ENCODE peak calls at places on chromosome 19, in five cellular contexts. Y, J, K, I and N are unnamed samples.

GRCh38 chr19:46697142-46697960 is 19.6 kb downstream of the PRKD2 start:
- DNase-seq in I (peak; percentile 94), J (peak; percentile 96), Y (peak; percentile 89), K (no peak), N (peak; percentile 95)

GRCh38 chr19:14944456-14944855 is 3.2 kb downstream of the OR7C2 start:
- DNase-seq in K (no peak), I (no peak), Y (no peak), J (no peak), N (no peak)

GRCh38 chr19:288911-289310 is 2.3 kb downstream of the PLPP2 start:
- DNase-seq in J (peak; percentile 31), Y (no peak), I (no peak), K (no peak), N (no peak)

GRCh38 chr19:55353803-55354697 is 469 bp downstream of the COX6B2 start:
- DNase-seq in J (peak; percentile 86), K (no peak), I (peak; percentile 82), Y (peak; percentile 54), N (no peak)

GRCh38 chr19:52115526-52116053 is 20.0 kb upstream of the ZNF841 start:
- DNase-seq in Y (no peak), K (no peak), I (no peak), J (no peak), N (no peak)

GRCh38 chr19:2654585-2654861 is 48.0 kb downstream of the GNG7 start:
- DNase-seq in Y (no peak), I (no peak), J (no peak), K (no peak), N (no peak)

GRCh38 chr19:6090634-6091033 is 19.7 kb downstream of the RFX2 start:
- DNase-seq in K (no peak), I (no peak), J (no peak), Y (no peak), N (no peak)

GRCh38 chr19:47019431-47020041 is at the start of gene NPAS1:
- DNase-seq in K (no peak), I (no peak), J (no peak), Y (no peak), N (no peak)

GRCh38 chr19:35565016-35565856 is 1.8 kb upstream of the ATP4A start:
- DNase-seq in J (no peak), I (no peak), K (no peak), Y (no peak), N (peak; percentile 47)

GRCh38 chr19:54137114-54137912 is at the start of gene CNOT3:
- DNase-seq in I (peak; percentile 100), Y (peak; percentile 100), J (peak; percentile 99), K (peak; percentile 100), N (peak; percentile 100)
- TF ChIP-seq POLR2A in I (peak; percentile 17), Y (peak; percentile 85), J (peak; percentile 78), K (peak; percentile 86), N (peak; percentile 71)

GRCh38 chr19:1430201-1430621 is 8.0 kb upstream of the RPS15 start:
- DNase-seq in I (no peak), K (no peak), Y (no peak), J (no peak), N (no peak)
- H3K4me3 ChIP-seq in I (no peak overlapping the region), K (no peak overlapping the region), Y (no peak overlapping the region), J (no peak overlapping the region), N (no peak overlapping the region)

GRCh38 chr19:39131255-39131755 is 5.7 kb downstream of the PAK4 start:
- DNase-seq in J (no peak), Y (no peak), K (peak; percentile 77), I (peak; percentile 42), N (no peak)

GRCh38 chr19:39135701-39136100 is 10.1 kb downstream of the PAK4 start:
- DNase-seq in I (no peak), Y (no peak), J (no peak), K (no peak), N (no peak)

GRCh38 chr19:39133431-39134270 is 8.1 kb downstream of the PAK4 start:
- DNase-seq in K (peak; percentile 66), Y (no peak), I (peak; percentile 73), J (peak; percentile 52), N (no peak)

GRCh38 chr19:39130337-39131254 is 5.0 kb downstream of the PAK4 start:
- DNase-seq in I (no peak), K (no peak), J (no peak), Y (no peak), N (no peak)

DNA sequence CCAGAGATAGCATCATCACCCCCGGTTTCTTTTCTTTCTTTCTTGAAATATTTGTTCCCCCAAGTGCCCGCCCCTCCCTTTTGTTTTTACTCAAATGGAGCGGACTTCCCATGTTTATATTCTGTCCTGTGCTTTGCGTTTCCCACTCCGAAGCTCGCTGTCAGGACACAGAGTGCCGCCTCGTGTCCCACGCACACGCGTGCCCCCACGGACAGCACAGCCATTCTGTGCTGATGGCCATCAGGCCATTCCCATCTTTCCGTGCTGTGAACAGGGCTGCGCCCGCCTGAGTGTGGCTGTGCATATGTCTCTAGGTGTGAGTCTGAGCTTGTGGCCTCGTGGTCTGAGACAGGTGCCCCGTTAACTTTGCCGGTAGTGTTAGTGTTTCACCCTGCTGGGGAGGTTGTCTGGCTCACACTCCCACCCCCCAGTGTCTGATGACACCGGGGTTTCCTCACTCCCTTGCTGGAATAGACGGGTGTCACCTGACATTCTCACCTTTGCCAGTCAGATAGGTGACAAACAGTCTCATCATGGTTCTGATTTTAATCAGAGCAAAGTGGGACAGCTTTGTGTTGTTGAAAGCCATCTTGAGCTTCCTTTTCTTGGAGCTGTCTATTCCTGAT is 6.9 kb downstream of the PAK4 start:
- DNase-seq in I (no peak), J (no peak), Y (no peak), K (no peak), N (no peak)
- H3K4me1 ChIP-seq in I (peaks cover 79% of the 10 kb centered on the region), J (peaks cover 45% of the 10 kb centered on the region), Y (peaks cover 10% of the 10 kb centered on the region), K (peaks cover 25% of the 10 kb centered on the region), N (peaks cover 84% of the 10 kb centered on the region)

GRCh38 chr19:11797491-11797890 is 832 bp upstream of the ZNF491 start:
- DNase-seq in Y (peak; percentile 89), J (peak; percentile 92), I (peak; percentile 94), K (peak; percentile 85), N (peak; percentile 88)

GRCh38 chr19:11792942-11793341 is 5.4 kb upstream of the ZNF491 start:
- DNase-seq in K (no peak), Y (no peak), I (no peak), J (no peak), N (no peak)

DNA sequence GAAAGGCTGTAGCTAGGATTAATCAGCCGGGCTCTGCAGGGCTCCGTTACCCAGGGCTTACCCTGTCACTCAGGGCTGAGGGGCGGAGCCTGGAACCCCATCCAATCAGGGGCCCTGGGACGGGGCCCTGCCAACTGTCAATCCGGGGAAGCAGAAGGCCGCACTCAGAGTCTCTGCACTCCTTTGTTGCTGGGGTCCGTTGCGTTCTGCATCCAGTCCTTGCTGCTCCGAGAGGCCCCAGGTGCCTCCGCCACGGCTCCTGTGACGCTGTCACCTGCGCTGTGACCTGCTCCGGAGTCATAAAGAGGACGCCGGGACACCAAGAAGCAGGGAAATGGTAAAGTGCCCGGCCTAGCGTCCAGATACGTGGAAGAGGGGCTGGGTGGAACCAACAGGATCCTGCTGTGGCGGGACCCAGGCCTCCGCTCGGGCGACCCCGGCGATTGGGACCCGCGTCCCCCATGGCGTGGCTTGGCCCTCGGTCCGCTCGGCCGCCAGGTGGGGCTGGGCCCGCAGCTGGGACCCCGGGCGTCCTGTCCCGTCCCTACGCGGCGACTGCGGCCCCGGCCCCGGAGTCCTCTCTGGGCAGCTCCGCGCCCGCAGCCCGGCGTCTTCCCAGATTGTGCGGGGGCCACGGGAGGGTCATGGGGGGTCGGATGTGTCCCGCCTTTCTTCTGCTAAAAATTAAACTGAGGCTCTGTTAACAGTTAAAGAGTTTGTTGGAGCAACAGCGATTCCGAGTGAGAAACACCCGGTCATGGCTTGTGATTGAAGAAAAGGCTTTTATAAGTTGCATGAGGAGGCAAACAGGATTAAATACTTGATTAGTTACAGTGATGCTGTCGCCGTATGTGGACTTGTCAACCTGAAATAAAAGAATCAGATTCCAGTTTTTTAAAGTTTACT is at the start of gene ZNF491:
- DNase-seq in I (peak; percentile 97), K (peak; percentile 88), Y (peak; percentile 91), J (peak; percentile 96), N (peak; percentile 92)
- TF ChIP-seq POLR2A in I (peak; percentile 49), K (no peak), Y (peak; percentile 60), J (peak; percentile 75), N (peak; percentile 11)

GRCh38 chr19:10625003-10625761 is at the start of gene SLC44A2:
- DNase-seq in Y (peak; percentile 60), K (peak; percentile 95), J (peak; percentile 93), I (peak; percentile 89), N (peak; percentile 81)
- H3K4me3 ChIP-seq in Y (peak within 1 kb of the TSS; percentile 62), K (peak within 1 kb of the TSS; percentile 52), J (peak within 1 kb of the TSS; percentile 88), I (peak within 1 kb of the TSS; percentile 63), N (peak within 1 kb of the TSS; percentile 79)

GRCh38 chr19:20414133-20414532 is 151.4 kb downstream of the ZNF737 start:
- DNase-seq in J (no peak), Y (no peak), I (no peak), K (no peak), N (no peak)
- H3K4me1 ChIP-seq in J (no peaks in the 10 kb centered on the region), Y (no peaks in the 10 kb centered on the region), I (no peaks in the 10 kb centered on the region), K (no peaks in the 10 kb centered on the region), N (no peaks in the 10 kb centered on the region)

GRCh38 chr19:48681127-48681470 is 8.3 kb upstream of the NTN5 start:
- DNase-seq in J (no peak), I (no peak), K (no peak), Y (no peak), N (no peak)
- TF ChIP-seq POLR2A in J (no peak), I (no peak), K (no peak), Y (no peak), N (no peak)

GRCh38 chr19:22784051-22784450 is at the start of gene ZNF99:
- DNase-seq in K (peak; percentile 81), J (no peak), I (no peak), Y (peak; percentile 50), N (peak; percentile 56)

GRCh38 chr19:22783651-22784050 is 300 bp downstream of the ZNF99 start:
- DNase-seq in J (no peak), K (no peak), Y (no peak), I (no peak), N (no peak)
- H3K4me3 ChIP-seq in J (no peak overlapping the region), K (peak overlapping the region; percentile 37), Y (peak overlapping the region; percentile 50), I (peak overlapping the region; percentile 11), N (peak overlapping the region; percentile 32)

GRCh38 chr19:40511487-40511886 is 44.7 kb downstream of the SPTBN4 start:
- DNase-seq in K (no peak), I (no peak), Y (no peak), J (no peak), N (no peak)

GRCh38 chr19:40508739-40509260 is 42.0 kb downstream of the SPTBN4 start:
- DNase-seq in I (no peak), K (no peak), J (no peak), Y (no peak), N (no peak)

GRCh38 chr19:40506099-40506498 is 39.3 kb downstream of the SPTBN4 start:
- DNase-seq in J (no peak), K (no peak), I (no peak), Y (no peak), N (no peak)

GRCh38 chr19:40510526-40511115 is 43.8 kb downstream of the SPTBN4 start:
- DNase-seq in J (no peak), Y (no peak), I (no peak), K (no peak), N (no peak)

DNA sequence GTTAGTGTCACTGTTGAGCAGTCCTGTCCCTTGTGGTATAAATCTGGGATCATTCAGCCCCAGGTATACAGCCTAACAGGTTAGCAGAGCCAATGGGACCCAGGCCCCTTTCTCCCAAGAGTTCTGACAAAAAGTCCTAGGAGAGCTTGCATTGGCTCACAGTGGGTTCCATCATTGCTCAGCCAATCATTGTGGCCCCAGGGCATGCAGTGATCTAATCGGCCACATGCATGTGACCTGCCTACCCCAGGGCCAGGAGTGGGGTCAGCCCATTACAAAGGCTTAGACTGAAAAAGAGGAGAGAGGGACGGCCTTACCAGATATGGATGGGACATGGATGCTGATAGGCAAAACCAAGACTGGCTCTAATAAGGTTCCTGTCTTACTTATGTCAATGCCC is 41.1 kb downstream of the SPTBN4 start:
- DNase-seq in K (no peak), I (no peak), Y (no peak), J (no peak), N (no peak)
- H3K4me1 ChIP-seq in K (no peaks in the 10 kb centered on the region), I (peaks cover 7% of the 10 kb centered on the region), Y (no peaks in the 10 kb centered on the region), J (no peaks in the 10 kb centered on the region), N (peaks cover 6% of the 10 kb centered on the region)